ENCODE peak calls at places on chromosomes 1 and 21, in four cellular contexts. Y is CD4-positive, alpha-beta memory T cell; G is right atrium auricular region; X is heart right ventricle. E is an unnamed sample.

GRCh38 chr21:43366656-43367055 is 60.3 kb downstream of the SIK1 start:
- DNase-seq in Y (no peak), G (no peak), X (no peak), E (no peak)

GRCh38 chr1:1182491-1183220 is 9.0 kb downstream of the TTLL10 start:
- DNase-seq in Y (no peak), G (no peak), X (no peak), E (no peak)

GRCh38 chr21:36388835-36389234 is 3.6 kb downstream of the CHAF1B start:
- DNase-seq in Y (no peak), G (no peak), X (no peak), E (peak; percentile 74)

GRCh38 chr1:18109756-18110597 is 2.4 kb downstream of the IGSF21 start:
- DNase-seq in Y (no peak), G (no peak), X (no peak), E (no peak)

GRCh38 chr1:45883633-45884032 is 80.2 kb downstream of the MAST2 start:
- DNase-seq in Y (no peak), G (no peak), X (no peak), E (no peak)

GRCh38 chr1:42916839-42917495 is 41.7 kb downstream of the SLC2A1 start:
- DNase-seq in Y (no peak), G (no peak), X (no peak), E (no peak)

GRCh38 chr1:248850124-248850523 is 8.8 kb downstream of the ZNF692 start:
- DNase-seq in Y (no peak), G (peak; percentile 53), X (no peak), E (no peak)

GRCh38 chr1:29159773-29160172 is 21.9 kb downstream of the SRSF4 start:
- DNase-seq in Y (no peak), G (no peak), X (no peak), E (no peak)

GRCh38 chr21:38486221-38486620 is 12.1 kb downstream of the ERG start:
- DNase-seq in Y (no peak), G (no peak), X (no peak), E (no peak)

GRCh38 chr1:209746469-209747269 is 9.2 kb upstream of the TRAF3IP3 start:
- DNase-seq in Y (no peak), G (no peak), X (no peak), E (no peak)

GRCh38 chr1:160539896-160540858 is 17.1 kb upstream of the SLAMF6 start:
- DNase-seq in Y (peak; percentile 78), G (no peak), X (peak; percentile 10), E (peak; percentile 93)

GRCh38 chr1:1054971-1055370 is 19.1 kb downstream of the RNF223 start:
- DNase-seq in Y (no peak), G (no peak), X (no peak), E (no peak)

GRCh38 chr1:199273837-199274379 is 635.1 kb downstream of the PTPRC start:
- DNase-seq in Y (no peak), G (no peak), X (no peak), E (peak; percentile 38)

GRCh38 chr1:167532964-167533824 is 14.9 kb upstream of the CD247 start:
- DNase-seq in Y (no peak), G (no peak), X (no peak), E (no peak)

GRCh38 chr1:33159577-33159976 is 22.3 kb downstream of the TRIM62 start:
- DNase-seq in Y (no peak), G (no peak), X (no peak), E (no peak)

GRCh38 chr1:201750934-201751333 is 78.0 kb upstream of the IPO9 start:
- DNase-seq in Y (no peak), G (no peak), X (no peak), E (no peak)

GRCh38 chr21:42419845-42420244 is 16.1 kb downstream of the UBASH3A start:
- DNase-seq in Y (no peak), G (no peak), X (no peak), E (no peak)

GRCh38 chr1:230141002-230141648 is 74.1 kb downstream of the GALNT2 start:
- DNase-seq in Y (no peak), G (no peak), X (no peak), E (no peak)

GRCh38 chr1:214476229-214476957 is 75.0 kb downstream of the PTPN14 start:
- DNase-seq in Y (no peak), G (no peak), X (no peak), E (no peak)
- H3K4me3 ChIP-seq in Y (no peak overlapping the region), G (no peak overlapping the region), X (no peak overlapping the region), E (no peak overlapping the region)

GRCh38 chr1:47981664-47982350 is 15.4 kb downstream of the TRABD2B start:
- DNase-seq in Y (no peak), G (no peak), X (no peak), E (no peak)

GRCh38 chr1:47986741-47987140 is 10.4 kb downstream of the TRABD2B start:
- DNase-seq in Y (no peak), G (no peak), X (peak; percentile 62), E (no peak)

GRCh38 chr1:47983677-47984076 is 13.5 kb downstream of the TRABD2B start:
- DNase-seq in Y (no peak), G (no peak), X (no peak), E (no peak)

GRCh38 chr1:47985001-47985400 is 12.2 kb downstream of the TRABD2B start:
- DNase-seq in Y (no peak), G (no peak), X (no peak), E (no peak)

DNA sequence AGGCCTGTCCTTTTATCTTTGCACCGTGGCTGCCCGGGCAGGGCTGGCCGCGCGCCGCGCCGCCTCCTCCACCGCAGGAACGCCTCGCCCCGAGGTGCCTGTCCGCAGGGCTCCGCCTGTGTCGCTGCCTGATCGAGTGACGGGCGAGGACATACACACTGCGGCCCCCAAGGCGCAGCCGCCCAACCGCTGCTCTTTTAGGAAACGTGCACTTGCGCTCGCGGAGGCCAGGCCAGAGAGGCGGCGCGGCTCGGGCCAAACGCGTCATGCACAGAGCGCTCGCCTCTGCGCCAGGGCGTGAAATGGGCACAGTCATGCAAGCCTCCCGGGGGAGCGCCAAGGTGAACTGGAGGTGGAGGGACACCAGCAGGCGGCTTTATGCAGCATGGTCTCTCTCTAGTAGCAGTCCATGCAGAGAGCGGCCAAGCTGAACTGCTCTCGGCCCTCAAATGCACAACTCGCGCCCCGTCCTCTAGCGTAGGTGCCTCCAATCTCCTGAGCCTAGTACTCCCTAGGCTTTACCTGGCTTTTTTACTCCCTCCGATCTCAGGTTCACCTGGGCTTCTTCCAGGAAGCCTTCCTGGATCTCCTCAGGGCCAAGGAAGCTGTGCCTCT is 12.9 kb downstream of the TRABD2B start:
- DNase-seq in Y (no peak), G (peak; percentile 76), X (peak; percentile 19), E (no peak)
- H3K4me3 ChIP-seq in Y (no peak overlapping the region), G (no peak overlapping the region), X (peak overlapping the region; percentile 34), E (no peak overlapping the region)

DNA sequence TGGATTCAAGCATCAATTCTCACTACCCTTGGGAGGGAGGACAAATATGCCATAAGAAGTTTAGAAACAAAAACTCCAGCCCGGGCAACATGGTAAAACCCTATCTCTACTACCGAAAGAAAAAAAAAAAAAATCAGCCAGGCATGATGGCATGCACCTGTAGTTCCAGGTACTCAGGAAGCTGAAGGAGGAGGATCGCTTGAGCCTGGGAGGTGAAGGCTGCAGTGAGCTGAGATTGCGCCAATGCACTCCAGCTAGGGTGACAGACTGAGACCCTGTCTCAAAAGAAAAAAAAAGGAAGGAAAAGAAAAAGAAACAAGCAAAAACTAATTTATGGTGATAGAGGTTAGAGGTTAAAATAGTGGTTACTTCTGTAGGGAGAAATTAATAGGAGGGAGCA is 9.6 kb downstream of the ZNF644 start:
- DNase-seq in Y (no peak), G (no peak), X (no peak), E (no peak)
- H3K4me3 ChIP-seq in Y (no peak overlapping the region), G (no peak overlapping the region), X (no peak overlapping the region), E (no peak overlapping the region)

DNA sequence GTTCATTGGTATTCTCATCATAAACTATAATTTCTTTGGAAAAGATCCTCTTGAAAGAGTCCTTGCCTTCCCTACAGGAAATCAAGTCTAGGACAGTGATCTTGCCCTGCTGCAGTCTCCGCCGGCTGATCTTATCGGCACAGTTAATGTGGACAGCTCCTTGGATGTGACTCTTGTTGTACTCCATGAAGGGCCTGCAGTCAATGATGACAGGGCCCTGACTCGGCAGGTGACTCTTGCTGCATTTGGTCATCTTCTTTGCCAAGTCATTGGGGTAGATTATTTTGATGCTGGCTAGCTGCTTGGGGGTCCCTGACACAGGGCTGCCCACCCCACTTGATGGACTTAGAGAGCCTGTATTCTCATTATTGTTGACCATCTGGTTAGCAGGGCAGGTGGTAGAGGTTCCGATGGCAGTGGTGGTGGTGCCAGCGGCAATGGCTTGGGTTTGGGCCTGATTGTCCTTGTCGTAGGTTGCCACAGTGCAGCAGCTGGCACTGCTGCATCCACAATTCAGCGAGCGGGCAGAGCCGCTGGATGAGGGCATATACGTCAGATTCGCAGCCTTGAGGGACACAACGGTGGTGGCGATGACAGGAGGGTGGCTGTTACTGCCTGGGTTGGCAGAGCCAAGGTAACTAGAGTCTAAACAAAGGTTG is 2.7 kb downstream of the DUSP10 start:
- DNase-seq in Y (no peak), G (no peak), X (no peak), E (no peak)
- H3K4me3 ChIP-seq in Y (no peak overlapping the region), G (no peak overlapping the region), X (peak overlapping the region; percentile 72), E (peak overlapping the region; percentile 81)

DNA sequence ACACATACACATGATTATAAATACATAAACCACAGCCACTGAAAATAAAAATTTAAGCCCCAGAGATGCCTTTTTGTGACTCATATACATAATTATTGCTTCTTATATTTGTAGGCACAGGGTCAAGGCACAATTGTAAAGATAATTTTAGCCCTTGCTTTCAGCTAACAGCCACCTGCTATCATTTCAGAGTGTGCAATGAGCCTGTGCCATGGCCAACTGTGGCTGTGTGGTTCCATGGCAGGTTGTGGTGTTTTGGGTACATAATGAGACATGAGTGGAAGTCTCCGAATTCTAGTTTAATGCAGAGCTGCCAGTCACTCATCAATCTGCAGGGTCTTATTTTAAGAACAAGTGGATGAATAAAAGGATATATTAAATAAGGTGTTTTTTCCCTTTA is 346.9 kb upstream of the SNX7 start:
- DNase-seq in Y (no peak), G (no peak), X (no peak), E (no peak)
- H3K4me3 ChIP-seq in Y (no peak overlapping the region), G (no peak overlapping the region), X (no peak overlapping the region), E (no peak overlapping the region)

GRCh38 chr1:41819843-41820242 is 98.9 kb downstream of the HIVEP3 start:
- DNase-seq in Y (no peak), G (no peak), X (no peak), E (no peak)
- H3K4me3 ChIP-seq in Y (no peak overlapping the region), G (no peak overlapping the region), X (no peak overlapping the region), E (no peak overlapping the region)

GRCh38 chr1:211328866-211329265 is 2.2 kb downstream of the TRAF5 start:
- DNase-seq in Y (no peak), G (no peak), X (no peak), E (no peak)
- H3K4me3 ChIP-seq in Y (peak overlapping the region; percentile 45), G (no peak overlapping the region), X (no peak overlapping the region), E (peak overlapping the region; percentile 68)

DNA sequence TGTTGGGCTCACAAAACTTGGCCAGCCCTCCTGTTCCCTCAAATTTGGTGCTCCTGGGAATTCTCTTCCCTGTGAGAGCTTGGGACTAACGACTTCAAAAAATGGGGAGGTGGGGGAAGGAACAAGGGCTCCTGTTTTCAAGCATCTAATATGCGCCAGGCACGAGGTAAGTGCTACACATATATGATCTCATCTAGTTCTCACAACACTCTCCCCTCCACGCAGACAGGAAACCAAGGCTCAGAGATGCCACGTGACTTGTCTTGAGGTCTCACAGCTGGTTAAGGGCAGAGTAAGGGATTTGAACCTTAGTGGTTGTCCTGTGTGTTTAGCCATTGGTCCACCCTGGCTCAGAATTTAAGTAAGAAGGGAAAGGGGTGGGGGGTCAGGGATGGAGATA is 125.9 kb downstream of the DMRTB1 start:
- DNase-seq in Y (peak; percentile 31), G (no peak), X (no peak), E (peak; percentile 41)
- H3K4me3 ChIP-seq in Y (no peak overlapping the region), G (no peak overlapping the region), X (no peak overlapping the region), E (no peak overlapping the region)

GRCh38 chr1:228958741-228959140 is 223.5 kb downstream of the RHOU start:
- DNase-seq in Y (no peak), G (no peak), X (no peak), E (no peak)
- H3K4me3 ChIP-seq in Y (no peak overlapping the region), G (no peak overlapping the region), X (no peak overlapping the region), E (no peak overlapping the region)